ENCODE peak calls at places on chromosomes 11 and 22, in five cellular contexts. One of them, this sample, is unnamed.

GRCh38 chr22:41725510-41726110 is 26.3 kb downstream of the MEI1 start:
- DNase-seq in NT2/D1: no peak
- DNase-seq in HepG2: peak; percentile 20
- DNase-seq in GM12878: no peak
- DNase-seq in H1: no peak
- DNase-seq in this sample: no peak

GRCh38 chr11:117668291-117668690 is 128.7 kb downstream of the DSCAML1 start:
- DNase-seq in NT2/D1: no peak
- DNase-seq in HepG2: no peak
- DNase-seq in GM12878: no peak
- DNase-seq in H1: no peak
- DNase-seq in this sample: no peak

GRCh38 chr11:125413226-125413625 is 82.8 kb downstream of the FEZ1 start:
- DNase-seq in NT2/D1: no peak
- DNase-seq in HepG2: no peak
- DNase-seq in GM12878: no peak
- DNase-seq in H1: no peak
- DNase-seq in this sample: no peak

GRCh38 chr11:120306519-120307242 is 18.4 kb upstream of the TLCD5 start:
- DNase-seq in NT2/D1: peak; percentile 78
- DNase-seq in HepG2: no peak
- DNase-seq in GM12878: no peak
- DNase-seq in H1: peak; percentile 70
- DNase-seq in this sample: peak; percentile 58

GRCh38 chr11:122020902-122021301 is 95.1 kb downstream of the BLID start:
- DNase-seq in NT2/D1: no peak
- DNase-seq in HepG2: no peak
- DNase-seq in GM12878: no peak
- DNase-seq in H1: no peak
- DNase-seq in this sample: no peak

GRCh38 chr11:117945047-117945820 is 16.0 kb upstream of the TMPRSS13 start:
- DNase-seq in NT2/D1: no peak
- DNase-seq in HepG2: no peak
- DNase-seq in GM12878: no peak
- DNase-seq in H1: no peak
- DNase-seq in this sample: no peak

GRCh38 chr11:68128682-68129327 is 7.6 kb upstream of the CHKA start:
- DNase-seq in NT2/D1: peak; percentile 56
- DNase-seq in HepG2: peak; percentile 76
- DNase-seq in GM12878: no peak
- DNase-seq in H1: no peak
- DNase-seq in this sample: no peak

GRCh38 chr11:81420668-81421550 is 1312.8 kb downstream of the FAM181B start:
- DNase-seq in NT2/D1: peak; percentile 79
- DNase-seq in HepG2: no peak
- DNase-seq in GM12878: no peak
- DNase-seq in H1: peak; percentile 17
- DNase-seq in this sample: no peak

GRCh38 chr11:125457814-125458343 is 38.2 kb downstream of the FEZ1 start:
- DNase-seq in NT2/D1: no peak
- DNase-seq in HepG2: peak; percentile 13
- DNase-seq in GM12878: no peak
- DNase-seq in H1: no peak
- DNase-seq in this sample: no peak

GRCh38 chr22:24398409-24398808 is 29.0 kb upstream of the ADORA2A start:
- DNase-seq in NT2/D1: no peak
- DNase-seq in HepG2: no peak
- DNase-seq in GM12878: no peak
- DNase-seq in H1: no peak
- DNase-seq in this sample: no peak

GRCh38 chr11:134360050-134360835 is 28.5 kb downstream of the GLB1L2 start:
- DNase-seq in NT2/D1: peak; percentile 91
- DNase-seq in HepG2: peak; percentile 65
- DNase-seq in GM12878: no peak
- DNase-seq in H1: peak; percentile 91
- DNase-seq in this sample: peak; percentile 94

GRCh38 chr22:30985561-30986208 is 16.6 kb downstream of the TUG1 start:
- DNase-seq in NT2/D1: no peak
- DNase-seq in HepG2: peak; percentile 60
- DNase-seq in GM12878: no peak
- DNase-seq in H1: no peak
- DNase-seq in this sample: no peak

GRCh38 chr11:57491371-57492061 is 24.0 kb downstream of the SLC43A1 start:
- DNase-seq in NT2/D1: no peak
- DNase-seq in HepG2: peak; percentile 38
- DNase-seq in GM12878: no peak
- DNase-seq in H1: no peak
- DNase-seq in this sample: peak; percentile 54

GRCh38 chr11:126317681-126318641 is 14.1 kb downstream of the DCPS start:
- DNase-seq in NT2/D1: no peak
- DNase-seq in HepG2: no peak
- DNase-seq in GM12878: no peak
- DNase-seq in H1: no peak
- DNase-seq in this sample: no peak

GRCh38 chr22:46110215-46110614 is 40.1 kb upstream of the PPARA start:
- DNase-seq in NT2/D1: no peak
- DNase-seq in HepG2: no peak
- DNase-seq in GM12878: no peak
- DNase-seq in H1: no peak
- DNase-seq in this sample: no peak

GRCh38 chr11:13776134-13776815 is 107.8 kb downstream of the FAR1 start:
- DNase-seq in NT2/D1: no peak
- DNase-seq in HepG2: no peak
- DNase-seq in GM12878: no peak
- DNase-seq in H1: no peak
- DNase-seq in this sample: no peak

GRCh38 chr22:46413725-46414379 is 78.3 kb downstream of the TRMU start:
- DNase-seq in NT2/D1: no peak
- DNase-seq in HepG2: no peak
- DNase-seq in GM12878: no peak
- DNase-seq in H1: no peak
- DNase-seq in this sample: no peak

GRCh38 chr11:47466701-47467250 is 17.8 kb upstream of the RAPSN start:
- DNase-seq in NT2/D1: no peak
- DNase-seq in HepG2: no peak
- DNase-seq in GM12878: no peak
- DNase-seq in H1: no peak
- DNase-seq in this sample: no peak

DNA sequence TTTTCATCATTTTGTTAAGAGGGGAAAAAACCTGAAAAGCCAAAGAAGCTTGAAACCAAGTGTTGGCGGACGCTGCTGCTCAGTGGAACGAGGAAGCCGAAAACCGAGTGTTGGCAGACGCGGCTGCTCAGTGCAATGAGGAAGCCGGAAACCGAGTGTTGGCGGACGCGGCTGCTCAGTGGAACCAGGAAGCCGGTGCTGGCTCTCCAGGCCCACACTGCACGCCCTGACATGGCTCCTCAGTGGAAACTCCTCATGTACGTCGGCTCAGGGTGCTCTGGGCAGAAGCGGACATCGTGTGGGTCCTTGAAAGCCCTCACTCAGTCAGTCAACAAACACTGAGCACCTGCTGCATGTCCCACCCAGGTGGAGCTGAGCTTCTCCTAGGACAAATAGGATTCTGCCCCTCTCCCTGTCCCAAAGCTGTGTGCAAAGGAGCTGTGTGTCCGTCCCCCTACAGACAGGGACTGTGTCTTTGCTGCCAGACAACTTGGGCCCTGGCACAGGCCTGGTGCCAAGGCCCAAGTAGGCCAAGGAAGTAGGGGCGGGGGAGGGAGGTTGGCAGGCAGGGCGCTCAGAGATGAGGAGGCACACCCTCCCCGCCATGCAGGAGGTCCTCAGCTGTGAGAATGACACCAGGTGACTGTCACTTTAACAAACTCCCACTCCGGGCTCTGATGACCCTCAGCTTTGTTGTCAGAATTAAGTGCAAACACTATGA is 37.3 kb downstream of the PHF21B start:
- DNase-seq in NT2/D1: no peak
- DNase-seq in HepG2: no peak
- DNase-seq in GM12878: no peak
- DNase-seq in H1: no peak
- DNase-seq in this sample: no peak
- TF ChIP-seq SUZ12 in NT2/D1: no peak
- TF ChIP-seq SUZ12 in HepG2: no peak
- TF ChIP-seq SUZ12 in GM12878: no peak
- TF ChIP-seq SUZ12 in H1: no peak
- TF ChIP-seq SUZ12 in this sample: no peak

GRCh38 chr11:65851811-65852507 is 6.0 kb downstream of the CFL1 start:
- DNase-seq in NT2/D1: no peak
- DNase-seq in HepG2: no peak
- DNase-seq in GM12878: no peak
- DNase-seq in H1: no peak
- DNase-seq in this sample: no peak

GRCh38 chr11:65849366-65849765 is 8.6 kb downstream of the CFL1 start:
- DNase-seq in NT2/D1: no peak
- DNase-seq in HepG2: no peak
- DNase-seq in GM12878: no peak
- DNase-seq in H1: no peak
- DNase-seq in this sample: no peak

GRCh38 chr11:65851083-65851579 is 6.8 kb downstream of the CFL1 start:
- DNase-seq in NT2/D1: peak; percentile 75
- DNase-seq in HepG2: no peak
- DNase-seq in GM12878: no peak
- DNase-seq in H1: no peak
- DNase-seq in this sample: peak; percentile 55

GRCh38 chr11:65849771-65850216 is 8.2 kb downstream of the CFL1 start:
- DNase-seq in NT2/D1: no peak
- DNase-seq in HepG2: no peak
- DNase-seq in GM12878: no peak
- DNase-seq in H1: no peak
- DNase-seq in this sample: no peak

GRCh38 chr11:65850217-65851082 is 7.5 kb downstream of the CFL1 start:
- DNase-seq in NT2/D1: no peak
- DNase-seq in HepG2: no peak
- DNase-seq in GM12878: no peak
- DNase-seq in H1: no peak
- DNase-seq in this sample: no peak
- TF ChIP-seq SUZ12 in NT2/D1: no peak
- TF ChIP-seq SUZ12 in HepG2: no peak
- TF ChIP-seq SUZ12 in GM12878: no peak
- TF ChIP-seq SUZ12 in H1: no peak
- TF ChIP-seq SUZ12 in this sample: no peak

DNA sequence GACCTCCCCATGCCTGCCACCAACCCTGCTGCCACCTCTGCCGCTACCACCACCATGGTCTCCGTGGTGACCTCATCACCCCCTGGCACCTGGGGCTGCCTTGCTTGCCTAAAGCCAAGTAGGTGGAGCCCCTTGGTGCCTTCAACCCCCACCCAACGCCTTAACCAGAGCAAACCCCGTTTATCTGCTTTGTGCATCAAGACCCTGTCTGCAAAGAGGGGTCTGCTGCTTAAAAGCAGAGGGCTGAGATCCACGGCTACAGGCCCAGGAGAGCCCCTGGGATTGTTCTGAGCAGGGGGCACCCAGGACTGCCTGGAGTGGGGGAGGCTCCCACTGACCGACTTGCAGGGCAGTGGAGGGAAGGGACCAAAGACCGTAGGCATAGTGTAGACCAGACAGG is 4.9 kb upstream of the PPIL2 start:
- DNase-seq in NT2/D1: no peak
- DNase-seq in HepG2: no peak
- DNase-seq in GM12878: no peak
- DNase-seq in H1: no peak
- DNase-seq in this sample: no peak
- TF ChIP-seq SUZ12 in NT2/D1: no peak
- TF ChIP-seq SUZ12 in HepG2: no peak
- TF ChIP-seq SUZ12 in GM12878: no peak
- TF ChIP-seq SUZ12 in H1: no peak
- TF ChIP-seq SUZ12 in this sample: no peak

DNA sequence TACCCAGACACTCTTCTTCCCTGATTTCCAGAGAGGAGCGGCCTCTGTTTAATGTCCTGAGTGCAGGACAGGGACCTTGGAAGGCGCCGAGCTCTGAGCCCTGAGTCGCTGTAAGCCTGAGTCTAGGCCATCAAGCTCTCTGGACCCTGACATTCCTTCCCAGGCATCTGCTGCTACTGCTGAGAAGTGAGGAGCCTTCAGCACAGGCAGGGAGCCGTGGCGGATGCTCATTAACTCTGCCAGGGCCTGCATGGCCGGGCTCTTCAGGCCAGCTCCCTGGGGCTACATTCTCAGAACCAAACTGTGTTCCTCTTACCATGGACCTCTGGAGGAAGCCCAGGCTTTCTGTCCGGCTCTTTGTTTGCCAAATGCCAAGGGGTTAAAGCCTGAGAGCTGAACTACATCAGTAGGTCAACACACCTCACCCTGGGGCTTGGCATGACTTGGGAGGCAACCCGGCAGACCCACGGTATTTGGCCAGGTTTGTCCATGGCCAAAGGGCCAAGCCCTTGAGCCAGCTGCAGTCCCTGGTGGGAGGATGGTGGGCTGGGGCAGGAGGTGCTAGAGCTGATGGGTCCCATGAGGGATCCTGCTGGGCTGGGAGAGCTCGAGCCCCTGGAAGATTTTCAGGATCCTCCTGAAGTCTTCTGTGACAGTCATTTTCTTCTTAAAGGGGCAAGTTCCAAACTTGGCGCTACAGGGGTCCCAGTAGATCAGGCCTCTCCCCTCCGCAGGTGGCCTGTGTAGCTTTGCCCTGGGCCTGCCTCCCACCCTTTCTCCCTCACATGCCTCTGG is 721.3 kb downstream of the BRD1 start:
- DNase-seq in NT2/D1: no peak
- DNase-seq in HepG2: no peak
- DNase-seq in GM12878: no peak
- DNase-seq in H1: no peak
- DNase-seq in this sample: no peak
- TF ChIP-seq SUZ12 in NT2/D1: no peak
- TF ChIP-seq SUZ12 in HepG2: no peak
- TF ChIP-seq SUZ12 in GM12878: no peak
- TF ChIP-seq SUZ12 in H1: no peak
- TF ChIP-seq SUZ12 in this sample: no peak

This sample was measured in HEK293T.